ENCODE peak calls at places on chromosomes 1 and 21, in four cellular contexts. K is suprapubic skin, G is stomach, J is HCT116. T is an unnamed sample. For H3K9me3, the result is how much of the 10 kb centered on the place peaks cover.

GRCh38 chr1:110576441-110576840 is 29.7 kb downstream of the KCNA2 start:
- DNase-seq in K (no peak), G (no peak), J (no peak), T (no peak)

GRCh38 chr1:39204441-39205081 is at the start of gene MACF1:
- DNase-seq in K (peak), G (peak), J (no peak), T (peak)

GRCh38 chr1:153488731-153489130 is 28.3 kb upstream of the S100A7 start:
- DNase-seq in K (no peak), G (peak), J (no peak), T (no peak)

GRCh38 chr1:41864471-41865040 is 54.2 kb downstream of the HIVEP3 start:
- DNase-seq in K (no peak), G (no peak), J (no peak), T (no peak)

GRCh38 chr1:36083635-36084501 is at the start of gene TEKT2:
- DNase-seq in K (peak), G (no peak), J (no peak), T (peak)

GRCh38 chr1:3956527-3957170 is 56.6 kb upstream of the C1orf174 start:
- DNase-seq in K (no peak), G (no peak), J (no peak), T (no peak)

GRCh38 chr21:24895885-24896734 is 711.2 kb downstream of the MRPL39 start:
- DNase-seq in K (no peak), G (peak), J (no peak), T (no peak)

GRCh38 chr21:41258617-41259016 is 58.0 kb upstream of the FAM3B start:
- DNase-seq in K (no peak), G (no peak), J (no peak), T (peak)

GRCh38 chr1:219086956-219087469 is 86.7 kb upstream of the LYPLAL1 start:
- DNase-seq in K (no peak), G (no peak), J (no peak), T (no peak)

GRCh38 chr1:89351622-89352311 is 12.1 kb upstream of the GBP6 start:
- DNase-seq in K (no peak), G (no peak), J (no peak), T (no peak)

GRCh38 chr1:32063261-32063681 is 9.5 kb upstream of the TMEM39B start:
- DNase-seq in K (peak), G (no peak), J (peak), T (no peak)

GRCh38 chr1:12556368-12556930 is 61.6 kb downstream of the DHRS3 start:
- DNase-seq in K (no peak), G (no peak), J (no peak), T (peak)

GRCh38 chr1:244021427-244021826 is 29.7 kb upstream of the ZBTB18 start:
- DNase-seq in K (no peak), G (no peak), J (no peak), T (no peak)

GRCh38 chr21:14056771-14057191 is 154.0 kb downstream of the LIPI start:
- DNase-seq in K (peak), G (no peak), J (no peak), T (no peak)

GRCh38 chr1:88061106-88061829 is 622.8 kb upstream of the PKN2 start:
- DNase-seq in K (no peak), G (peak), J (peak), T (no peak)
- TF ChIP-seq POLR2AphosphoS5 in K (no peak), G (no peak), J (no peak), T (no peak)

GRCh38 chr1:227673441-227673840 is 61.7 kb downstream of the JMJD4 start:
- DNase-seq in K (no peak), G (no peak), J (no peak), T (no peak)
- H3K9me3 ChIP-seq in K (half or more), G (half or more), J (under half), T (half or more)

GRCh38 chr1:62732327-62732726 is 44.1 kb upstream of the DOCK7 start:
- DNase-seq in K (no peak), G (no peak), J (no peak), T (no peak)
- TF ChIP-seq CTCF in K (no peak), G (no peak), J (no peak), T (no peak)

DNA sequence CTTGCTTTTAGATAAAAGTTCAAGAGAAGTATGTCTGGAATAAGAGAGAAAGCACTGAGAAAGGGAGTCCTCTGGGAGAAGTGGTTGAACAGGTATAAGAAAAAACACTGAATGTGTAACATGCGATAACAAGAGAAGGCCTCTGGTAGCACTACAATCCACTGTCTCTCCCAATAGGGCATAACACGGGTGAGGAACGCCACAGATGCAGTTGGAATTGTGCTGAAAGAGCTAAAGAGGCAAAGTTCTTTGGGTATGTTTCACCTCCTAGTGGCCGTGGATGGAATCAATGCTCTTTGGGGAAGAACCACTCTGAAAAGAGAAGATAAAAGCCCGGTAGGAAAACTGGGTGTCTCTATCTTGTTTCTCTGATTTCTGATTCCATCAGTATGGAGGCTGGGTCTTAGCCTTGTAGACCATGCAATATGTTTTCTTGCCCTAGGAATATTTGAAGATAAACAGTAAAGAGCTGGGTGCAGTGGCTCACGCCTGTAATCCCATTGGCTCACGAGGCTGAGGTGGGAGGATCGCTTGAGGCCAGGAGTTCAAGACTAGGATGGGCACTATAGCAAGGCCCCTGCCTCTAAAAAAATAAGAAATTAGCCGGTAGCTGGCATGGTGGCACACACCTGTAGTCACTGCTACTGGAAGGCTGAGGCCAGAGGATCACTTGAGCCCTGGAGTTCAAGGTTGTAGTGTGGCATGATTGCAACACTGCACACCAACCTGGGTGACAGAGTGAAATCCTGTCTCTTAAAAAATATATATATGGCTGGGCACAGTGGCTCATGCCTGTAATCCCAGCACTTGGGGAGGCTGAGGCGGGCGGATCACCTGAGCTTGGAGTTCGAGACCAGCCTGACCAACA is 40.4 kb downstream of the DAP3 start:
- DNase-seq in K (no peak), G (peak), J (peak), T (no peak)
- TF ChIP-seq POLR2AphosphoS5 in K (no peak), G (no peak), J (no peak), T (no peak)

GRCh38 chr1:2289607-2290006 is 61.5 kb downstream of the SKI start:
- DNase-seq in K (no peak), G (no peak), J (no peak), T (no peak)

GRCh38 chr1:2287649-2288048 is 59.5 kb downstream of the SKI start:
- DNase-seq in K (no peak), G (no peak), J (no peak), T (no peak)

GRCh38 chr1:2286923-2287322 is 58.8 kb downstream of the SKI start:
- DNase-seq in K (no peak), G (peak), J (no peak), T (no peak)

GRCh38 chr1:2288816-2289536 is 60.9 kb downstream of the SKI start:
- DNase-seq in K (no peak), G (no peak), J (no peak), T (no peak)

DNA sequence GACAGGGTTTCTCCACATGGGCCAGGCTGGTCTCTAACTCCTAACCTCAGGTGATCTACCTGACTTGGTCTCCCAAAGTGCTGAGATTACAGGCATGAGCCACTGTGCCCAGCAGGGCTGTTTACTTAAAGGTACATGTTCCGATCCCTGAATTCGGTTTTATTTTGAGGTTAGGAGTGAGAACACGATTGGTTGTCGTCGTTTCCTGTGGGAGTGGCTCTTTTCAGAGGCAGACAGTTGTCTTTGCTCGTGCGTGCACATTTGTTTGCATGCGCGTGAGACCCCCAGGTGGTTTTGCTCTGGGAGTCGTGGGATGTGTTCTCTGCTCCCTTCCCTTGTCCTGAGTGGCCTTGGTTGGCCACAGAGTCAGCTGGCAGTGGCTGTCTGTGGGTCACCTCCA is 60.2 kb downstream of the SKI start:
- DNase-seq in K (no peak), G (no peak), J (no peak), T (no peak)
- H3K9me3 ChIP-seq in K (under half), G (under half), J (under half), T (under half)

DNA sequence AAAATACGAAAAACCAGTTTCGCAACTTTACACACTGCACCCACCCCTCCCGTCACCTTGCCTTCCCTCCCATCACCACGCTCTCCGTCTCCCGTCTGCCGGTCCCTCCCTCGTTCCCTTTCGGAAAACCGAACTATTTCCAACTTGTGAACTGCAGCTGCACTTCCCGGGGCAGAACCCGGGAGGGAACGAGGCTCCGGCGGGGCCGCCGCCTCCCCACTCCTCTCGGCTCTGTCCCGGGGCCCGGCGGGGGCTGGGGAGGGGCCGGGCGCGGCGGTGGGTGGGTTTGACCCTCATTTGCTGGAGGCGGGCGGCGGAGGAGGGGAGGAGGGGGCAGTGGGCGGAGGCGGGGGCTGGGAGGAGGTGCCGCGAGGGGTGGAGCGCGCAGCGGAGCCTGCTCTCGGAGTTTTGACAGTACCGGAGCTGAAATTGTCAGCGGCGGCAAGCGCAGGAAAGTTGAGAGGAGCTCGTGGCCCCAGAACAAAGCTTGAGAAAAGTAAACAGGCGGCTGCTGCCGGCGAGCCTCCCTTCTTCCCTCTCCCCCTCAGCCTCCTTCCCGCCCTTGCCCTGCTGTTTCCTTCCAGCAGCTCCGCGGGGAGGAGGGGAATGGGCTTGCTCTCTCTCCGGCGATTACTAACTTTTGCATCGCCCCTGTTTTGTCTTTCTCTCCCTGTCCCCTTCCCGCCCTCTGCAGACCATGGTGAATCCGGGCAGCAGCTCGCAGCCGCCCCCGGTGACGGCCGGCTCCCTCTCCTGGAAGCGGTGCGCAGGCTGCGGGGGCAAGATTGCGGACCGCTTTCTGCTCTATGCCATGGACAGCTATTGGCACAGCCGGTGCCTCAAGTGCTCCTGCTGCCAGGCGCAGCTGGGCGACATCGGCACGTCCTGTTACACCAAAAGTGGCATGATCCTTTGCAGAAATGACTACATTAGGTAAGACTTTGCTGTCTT is 2.9 kb downstream of the LMO4 start:
- DNase-seq in K (peak), G (peak), J (peak), T (peak)
- TF ChIP-seq CTCF in K (no peak), G (no peak), J (peak), T (no peak)

T was measured in esophagus muscularis mucosa.